ENCODE peak calls at places on chromosomes 5 and 9, in six cellular contexts. One of them, this sample, is unnamed.

GRCh38 chr5:74085782-74086181 is 459.8 kb downstream of the ARHGEF28 start:
- DNase-seq in stimulated activated naive CD8-positive, alpha-beta T cell treated with anti-CD3 and anti-CD28 coated beads, Interleukin-15, amount 100 ng/mL, for 72 hours: no peak
- DNase-seq in left cardiac atrium: no peak
- DNase-seq in T-cell: no peak
- DNase-seq in Right ventricle myocardium inferior: no peak
- DNase-seq in GM18507: no peak
- DNase-seq in this sample: no peak

GRCh38 chr5:55030220-55030619 is 6.2 kb downstream of the GZMK start:
- DNase-seq in left cardiac atrium: no peak
- DNase-seq in stimulated activated naive CD8-positive, alpha-beta T cell treated with anti-CD3 and anti-CD28 coated beads, Interleukin-15, amount 100 ng/mL, for 72 hours: no peak
- DNase-seq in Right ventricle myocardium inferior: no peak
- DNase-seq in GM18507: no peak
- DNase-seq in T-cell: no peak
- DNase-seq in this sample: no peak

GRCh38 chr9:126043691-126044090 is 282.9 kb upstream of the MVB12B start:
- DNase-seq in stimulated activated naive CD8-positive, alpha-beta T cell treated with anti-CD3 and anti-CD28 coated beads, Interleukin-15, amount 100 ng/mL, for 72 hours: no peak
- DNase-seq in Right ventricle myocardium inferior: no peak
- DNase-seq in T-cell: no peak
- DNase-seq in GM18507: no peak
- DNase-seq in left cardiac atrium: no peak
- DNase-seq in this sample: no peak

GRCh38 chr5:132437604-132438275 is 52.8 kb downstream of the IRF1 start:
- DNase-seq in stimulated activated naive CD8-positive, alpha-beta T cell treated with anti-CD3 and anti-CD28 coated beads, Interleukin-15, amount 100 ng/mL, for 72 hours: no peak
- DNase-seq in GM18507: no peak
- DNase-seq in Right ventricle myocardium inferior: peak
- DNase-seq in left cardiac atrium: peak
- DNase-seq in T-cell: peak
- DNase-seq in this sample: peak

GRCh38 chr5:134139891-134140469 is 25.5 kb downstream of the TCF7 start:
- DNase-seq in stimulated activated naive CD8-positive, alpha-beta T cell treated with anti-CD3 and anti-CD28 coated beads, Interleukin-15, amount 100 ng/mL, for 72 hours: no peak
- DNase-seq in T-cell: no peak
- DNase-seq in left cardiac atrium: peak
- DNase-seq in Right ventricle myocardium inferior: no peak
- DNase-seq in GM18507: no peak
- DNase-seq in this sample: peak

GRCh38 chr9:124660341-124660801 is 110.7 kb downstream of the NR6A1 start:
- DNase-seq in stimulated activated naive CD8-positive, alpha-beta T cell treated with anti-CD3 and anti-CD28 coated beads, Interleukin-15, amount 100 ng/mL, for 72 hours: peak
- DNase-seq in left cardiac atrium: no peak
- DNase-seq in Right ventricle myocardium inferior: no peak
- DNase-seq in T-cell: no peak
- DNase-seq in GM18507: no peak
- DNase-seq in this sample: no peak

GRCh38 chr5:132999246-132999645 is 27.1 kb downstream of the ZCCHC10 start:
- DNase-seq in stimulated activated naive CD8-positive, alpha-beta T cell treated with anti-CD3 and anti-CD28 coated beads, Interleukin-15, amount 100 ng/mL, for 72 hours: no peak
- DNase-seq in left cardiac atrium: no peak
- DNase-seq in GM18507: no peak
- DNase-seq in Right ventricle myocardium inferior: no peak
- DNase-seq in T-cell: no peak
- DNase-seq in this sample: no peak

GRCh38 chr5:14749579-14750091 is 85.1 kb downstream of the OTULIN start:
- DNase-seq in Right ventricle myocardium inferior: no peak
- DNase-seq in stimulated activated naive CD8-positive, alpha-beta T cell treated with anti-CD3 and anti-CD28 coated beads, Interleukin-15, amount 100 ng/mL, for 72 hours: no peak
- DNase-seq in GM18507: no peak
- DNase-seq in left cardiac atrium: no peak
- DNase-seq in T-cell: no peak
- DNase-seq in this sample: no peak

GRCh38 chr5:171813813-171814212 is 28.2 kb downstream of the SMIM23 start:
- DNase-seq in T-cell: no peak
- DNase-seq in left cardiac atrium: no peak
- DNase-seq in GM18507: no peak
- DNase-seq in stimulated activated naive CD8-positive, alpha-beta T cell treated with anti-CD3 and anti-CD28 coated beads, Interleukin-15, amount 100 ng/mL, for 72 hours: no peak
- DNase-seq in Right ventricle myocardium inferior: no peak
- DNase-seq in this sample: no peak

GRCh38 chr5:8491254-8491653 is 622.3 kb downstream of the MTRR start:
- DNase-seq in GM18507: no peak
- DNase-seq in Right ventricle myocardium inferior: no peak
- DNase-seq in stimulated activated naive CD8-positive, alpha-beta T cell treated with anti-CD3 and anti-CD28 coated beads, Interleukin-15, amount 100 ng/mL, for 72 hours: no peak
- DNase-seq in left cardiac atrium: no peak
- DNase-seq in T-cell: no peak
- DNase-seq in this sample: no peak

GRCh38 chr9:108759399-108759798 is 96.4 kb downstream of the ACTL7B start:
- DNase-seq in Right ventricle myocardium inferior: no peak
- DNase-seq in stimulated activated naive CD8-positive, alpha-beta T cell treated with anti-CD3 and anti-CD28 coated beads, Interleukin-15, amount 100 ng/mL, for 72 hours: no peak
- DNase-seq in GM18507: no peak
- DNase-seq in left cardiac atrium: no peak
- DNase-seq in T-cell: no peak
- DNase-seq in this sample: no peak

GRCh38 chr5:122287101-122287500 is 24.9 kb upstream of the SNCAIP start:
- DNase-seq in GM18507: no peak
- DNase-seq in left cardiac atrium: no peak
- DNase-seq in stimulated activated naive CD8-positive, alpha-beta T cell treated with anti-CD3 and anti-CD28 coated beads, Interleukin-15, amount 100 ng/mL, for 72 hours: no peak
- DNase-seq in Right ventricle myocardium inferior: no peak
- DNase-seq in T-cell: no peak
- DNase-seq in this sample: no peak

GRCh38 chr5:118806571-118806970 is 181.8 kb downstream of the DTWD2 start:
- DNase-seq in Right ventricle myocardium inferior: no peak
- DNase-seq in T-cell: no peak
- DNase-seq in left cardiac atrium: no peak
- DNase-seq in stimulated activated naive CD8-positive, alpha-beta T cell treated with anti-CD3 and anti-CD28 coated beads, Interleukin-15, amount 100 ng/mL, for 72 hours: no peak
- DNase-seq in GM18507: no peak
- DNase-seq in this sample: no peak

GRCh38 chr5:53373420-53374188 is 106.8 kb upstream of the FST start:
- DNase-seq in Right ventricle myocardium inferior: no peak
- DNase-seq in T-cell: no peak
- DNase-seq in left cardiac atrium: no peak
- DNase-seq in stimulated activated naive CD8-positive, alpha-beta T cell treated with anti-CD3 and anti-CD28 coated beads, Interleukin-15, amount 100 ng/mL, for 72 hours: no peak
- DNase-seq in GM18507: no peak
- DNase-seq in this sample: no peak

GRCh38 chr9:69745716-69746538 is 13.9 kb downstream of the PTAR1 start:
- DNase-seq in left cardiac atrium: no peak
- DNase-seq in stimulated activated naive CD8-positive, alpha-beta T cell treated with anti-CD3 and anti-CD28 coated beads, Interleukin-15, amount 100 ng/mL, for 72 hours: no peak
- DNase-seq in GM18507: no peak
- DNase-seq in T-cell: no peak
- DNase-seq in Right ventricle myocardium inferior: no peak
- DNase-seq in this sample: no peak

GRCh38 chr5:154520861-154521453 is 42.9 kb upstream of the HAND1 start:
- DNase-seq in left cardiac atrium: no peak
- DNase-seq in GM18507: no peak
- DNase-seq in T-cell: no peak
- DNase-seq in Right ventricle myocardium inferior: no peak
- DNase-seq in stimulated activated naive CD8-positive, alpha-beta T cell treated with anti-CD3 and anti-CD28 coated beads, Interleukin-15, amount 100 ng/mL, for 72 hours: no peak
- DNase-seq in this sample: no peak

GRCh38 chr9:94937214-94937903 is 210.9 kb downstream of the AOPEP start:
- DNase-seq in left cardiac atrium: no peak
- DNase-seq in GM18507: no peak
- DNase-seq in Right ventricle myocardium inferior: no peak
- DNase-seq in stimulated activated naive CD8-positive, alpha-beta T cell treated with anti-CD3 and anti-CD28 coated beads, Interleukin-15, amount 100 ng/mL, for 72 hours: no peak
- DNase-seq in T-cell: no peak
- DNase-seq in this sample: no peak

GRCh38 chr5:41707853-41708603 is 162.2 kb downstream of the OXCT1 start:
- DNase-seq in left cardiac atrium: no peak
- DNase-seq in Right ventricle myocardium inferior: no peak
- DNase-seq in stimulated activated naive CD8-positive, alpha-beta T cell treated with anti-CD3 and anti-CD28 coated beads, Interleukin-15, amount 100 ng/mL, for 72 hours: no peak
- DNase-seq in GM18507: no peak
- DNase-seq in T-cell: no peak
- DNase-seq in this sample: no peak

GRCh38 chr5:175873090-175873454 is 1.7 kb downstream of the CPLX2 start:
- DNase-seq in stimulated activated naive CD8-positive, alpha-beta T cell treated with anti-CD3 and anti-CD28 coated beads, Interleukin-15, amount 100 ng/mL, for 72 hours: no peak
- DNase-seq in T-cell: no peak
- DNase-seq in Right ventricle myocardium inferior: no peak
- DNase-seq in GM18507: no peak
- DNase-seq in left cardiac atrium: no peak
- DNase-seq in this sample: no peak

GRCh38 chr5:139746691-139747582 is 48.7 kb upstream of the PSD2 start:
- DNase-seq in stimulated activated naive CD8-positive, alpha-beta T cell treated with anti-CD3 and anti-CD28 coated beads, Interleukin-15, amount 100 ng/mL, for 72 hours: peak
- DNase-seq in left cardiac atrium: peak
- DNase-seq in GM18507: peak
- DNase-seq in Right ventricle myocardium inferior: no peak
- DNase-seq in T-cell: peak
- DNase-seq in this sample: no peak

GRCh38 chr5:1293416-1293996 is 1.4 kb downstream of the TERT start:
- DNase-seq in stimulated activated naive CD8-positive, alpha-beta T cell treated with anti-CD3 and anti-CD28 coated beads, Interleukin-15, amount 100 ng/mL, for 72 hours: no peak
- DNase-seq in Right ventricle myocardium inferior: no peak
- DNase-seq in T-cell: no peak
- DNase-seq in left cardiac atrium: no peak
- DNase-seq in GM18507: no peak
- DNase-seq in this sample: no peak

This sample was measured in gastrocnemius medialis.